ENCODE peak calls at places on chromosomes 1 and 21, in six cellular contexts. M is AG04450; Y is fibroblast of the aortic adventitia; I is body of pancreas; K is CD8-positive, alpha-beta T cell; P is SK-N-SH. T is an unnamed sample.

GRCh38 chr1:9340172-9340854 is 47.6 kb downstream of the SPSB1 start:
- DNase-seq in Y (peak; percentile 35), M (no peak), P (no peak), I (no peak), K (no peak), T (no peak)

GRCh38 chr21:37093977-37094376 is 20.9 kb downstream of the TTC3 start:
- DNase-seq in Y (no peak), M (no peak), K (no peak), I (no peak), P (no peak), T (no peak)

GRCh38 chr1:80153762-80154555 is 1147.4 kb upstream of the ADGRL4 start:
- DNase-seq in M (no peak), P (no peak), Y (no peak), I (no peak), K (no peak), T (no peak)

GRCh38 chr1:17128361-17128760 is 9.1 kb upstream of the PADI2 start:
- DNase-seq in M (peak; percentile 71), Y (peak; percentile 98), P (no peak), I (no peak), K (no peak), T (peak; percentile 96)

GRCh38 chr1:112714313-112715263 is 544 bp downstream of the PPM1J start:
- DNase-seq in I (no peak), Y (no peak), M (no peak), P (peak; percentile 50), K (peak; percentile 30), T (no peak)

GRCh38 chr1:208189183-208189582 is 55.0 kb downstream of the PLXNA2 start:
- DNase-seq in I (no peak), M (no peak), P (no peak), K (no peak), Y (no peak), T (no peak)

GRCh38 chr1:223788746-223789415 is 56.9 kb downstream of the TP53BP2 start:
- DNase-seq in I (no peak), P (no peak), Y (no peak), K (no peak), M (no peak), T (no peak)

GRCh38 chr1:53046930-53047329 is 15.1 kb upstream of the PODN start:
- DNase-seq in Y (peak; percentile 86), P (no peak), I (peak; percentile 48), K (no peak), M (no peak), T (no peak)

GRCh38 chr1:192459467-192459866 is 116.1 kb upstream of the RGS1 start:
- DNase-seq in P (no peak), I (no peak), Y (no peak), M (no peak), K (no peak), T (no peak)

GRCh38 chr21:21200103-21200938 is 202.1 kb downstream of the NCAM2 start:
- DNase-seq in Y (peak; percentile 99), I (peak; percentile 16), M (peak; percentile 93), K (no peak), P (no peak), T (peak; percentile 95)

GRCh38 chr1:183989078-183989577 is 48.4 kb downstream of the COLGALT2 start:
- DNase-seq in M (peak; percentile 62), P (no peak), K (no peak), I (no peak), Y (peak; percentile 73), T (peak; percentile 72)

GRCh38 chr1:155910621-155911121 is 478 bp downstream of the RIT1 start:
- DNase-seq in M (no peak), Y (peak; percentile 46), I (peak; percentile 22), K (peak; percentile 14), P (peak; percentile 53), T (no peak)

GRCh38 chr1:1230656-1231399 is 973 bp downstream of the SDF4 start:
- DNase-seq in I (no peak), M (no peak), P (peak; percentile 75), K (no peak), Y (peak; percentile 76), T (no peak)

GRCh38 chr21:44867999-44868700 is 5.3 kb downstream of the PTTG1IP start:
- DNase-seq in Y (no peak), P (no peak), M (no peak), K (peak; percentile 55), I (no peak), T (no peak)

GRCh38 chr1:30371888-30372791 is 351.2 kb downstream of the MATN1 start:
- DNase-seq in M (no peak), I (no peak), K (no peak), Y (no peak), P (no peak), T (no peak)

GRCh38 chr1:223429821-223430220 is 36.6 kb downstream of the CCDC185 start:
- DNase-seq in I (no peak), K (no peak), P (no peak), Y (peak; percentile 56), M (no peak), T (no peak)

GRCh38 chr1:26344147-26344920 is 9.6 kb downstream of the CRYBG2 start:
- DNase-seq in M (no peak), K (no peak), I (no peak), Y (no peak), P (no peak), T (no peak)

GRCh38 chr1:116508090-116508983 is 62.5 kb downstream of the CD58 start:
- DNase-seq in I (no peak), K (no peak), M (no peak), Y (no peak), P (no peak), T (no peak)

GRCh38 chr1:214615871-214616270 is 12.9 kb downstream of the CENPF start:
- DNase-seq in M (peak; percentile 30), Y (peak; percentile 80), P (no peak), K (no peak), I (no peak), T (no peak)

GRCh38 chr1:89547563-89548485 is 23.2 kb downstream of the LRRC8B start:
- DNase-seq in P (peak; percentile 30), I (peak; percentile 27), K (no peak), M (no peak), Y (no peak), T (no peak)

GRCh38 chr1:54857741-54858665 is 29.0 kb downstream of the DHCR24 start:
- DNase-seq in P (no peak), K (no peak), M (no peak), I (no peak), Y (peak; percentile 71), T (no peak)

GRCh38 chr1:234681990-234682389 is 72.0 kb upstream of the IRF2BP2 start:
- DNase-seq in P (no peak), K (no peak), M (no peak), I (no peak), Y (no peak), T (no peak)

GRCh38 chr1:64675718-64676345 is 69.0 kb upstream of the RAVER2 start:
- DNase-seq in P (peak; percentile 41), K (no peak), I (no peak), Y (peak; percentile 54), M (no peak), T (no peak)

GRCh38 chr1:68495532-68495931 is 1.4 kb downstream of the DEPDC1 start:
- DNase-seq in I (no peak), M (no peak), Y (no peak), K (no peak), P (peak; percentile 14), T (no peak)

GRCh38 chr1:33294071-33295010 is 26.6 kb downstream of the A3GALT2 start:
- DNase-seq in Y (no peak), P (no peak), I (peak; percentile 11), K (no peak), M (no peak), T (no peak)

GRCh38 chr1:109075531-109076490 is at the start of gene TAF13:
- DNase-seq in K (peak; percentile 89), Y (peak; percentile 96), I (peak; percentile 93), P (peak; percentile 96), M (peak; percentile 91), T (peak; percentile 65)

GRCh38 chr1:223411309-223411708 is 18.1 kb downstream of the CCDC185 start:
- DNase-seq in Y (peak; percentile 83), K (no peak), P (no peak), M (peak; percentile 65), I (no peak), T (peak; percentile 44)

GRCh38 chr1:68230901-68231626 is 1.3 kb downstream of the WLS start:
- DNase-seq in I (peak; percentile 65), P (peak; percentile 63), Y (no peak), M (no peak), K (no peak), T (no peak)

GRCh38 chr1:145922266-145922665 is 3.7 kb upstream of the PEX11B start:
- DNase-seq in K (no peak), P (no peak), I (no peak), Y (peak; percentile 54), M (no peak), T (no peak)

DNA sequence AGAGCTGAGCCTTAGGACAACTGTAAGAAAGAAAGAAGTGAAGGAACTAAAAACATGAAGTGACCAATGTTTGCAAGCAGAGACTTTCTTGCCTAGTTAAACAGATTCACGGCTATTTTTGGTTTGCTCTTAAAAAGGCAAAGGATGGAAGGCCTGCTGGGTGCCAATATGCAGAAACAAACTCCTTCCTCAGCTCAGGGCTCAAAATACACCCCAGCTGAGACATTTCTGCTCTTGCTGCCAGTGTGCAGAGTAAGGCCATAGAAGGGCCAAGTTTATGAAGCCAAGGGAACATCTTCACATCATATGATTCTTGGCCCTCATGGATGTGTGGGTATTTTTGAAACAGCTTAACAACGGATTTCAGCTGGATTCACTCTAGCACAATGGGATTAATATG is 70.8 kb downstream of the CAPZB start:
- DNase-seq in K (no peak), P (no peak), M (no peak), Y (peak; percentile 87), I (no peak), T (no peak)
- TF ChIP-seq CTCF in K (no peak), P (no peak), M (no peak), Y (no peak), I (no peak), T (no peak)

GRCh38 chr1:20195464-20195780 is 9.1 kb upstream of the PLA2G2C start:
- DNase-seq in M (no peak), K (no peak), P (no peak), I (no peak), Y (no peak), T (no peak)
- TF ChIP-seq CTCF in M (no peak), K (peak; percentile 15), P (no peak), I (no peak), Y (no peak), T (no peak)

GRCh38 chr1:43002766-43003165 is 44.1 kb upstream of the SLC2A1 start:
- DNase-seq in Y (no peak), P (no peak), K (no peak), I (no peak), M (no peak), T (no peak)

GRCh38 chr1:42998381-42998780 is 39.7 kb upstream of the SLC2A1 start:
- DNase-seq in M (peak; percentile 16), I (no peak), P (no peak), K (no peak), Y (peak; percentile 19), T (peak; percentile 92)

GRCh38 chr1:42999308-42999707 is 40.6 kb upstream of the SLC2A1 start:
- DNase-seq in Y (peak; percentile 29), K (no peak), M (no peak), P (no peak), I (no peak), T (peak; percentile 18)

GRCh38 chr1:43001434-43001833 is 42.8 kb upstream of the SLC2A1 start:
- DNase-seq in P (no peak), M (no peak), K (no peak), Y (no peak), I (no peak), T (no peak)

GRCh38 chr1:43000271-43000670 is 41.6 kb upstream of the SLC2A1 start:
- DNase-seq in K (no peak), Y (no peak), I (no peak), M (no peak), P (no peak), T (no peak)
- TF ChIP-seq CTCF in K (no peak), Y (no peak), I (no peak), M (no peak), P (no peak), T (no peak)

GRCh38 chr1:78553859-78554258 is 63.1 kb downstream of the PTGFR start:
- DNase-seq in Y (no peak), P (no peak), M (no peak), K (no peak), I (no peak), T (no peak)
- TF ChIP-seq CTCF in Y (no peak), P (peak; percentile 24), M (peak; percentile 3), K (no peak), I (no peak), T (no peak)